ENCODE peak calls at places on chromosomes 1 and 21, in seven cellular contexts. A is fibroblast of lung, T is choroid plexus epithelial cell, M is prostate gland, S is OCI-LY7, N is sigmoid colon, B is WERI-Rb-1. H is an unnamed sample.

GRCh38 chr1:12180315-12180714 is 13.5 kb downstream of the TNFRSF1B start:
- DNase-seq in A (no peak), T (peak), M (no peak), S (no peak), N (peak), B (no peak), H (no peak)

GRCh38 chr1:239538244-239538988 is 152.0 kb downstream of the CHRM3 start:
- DNase-seq in A (peak), T (no peak), M (no peak), S (no peak), N (no peak), B (no peak), H (no peak)

GRCh38 chr1:160400646-160401486 is 502 bp downstream of the VANGL2 start:
- DNase-seq in A (no peak), T (no peak), M (peak), S (peak), N (no peak), B (peak), H (no peak)

GRCh38 chr1:4380564-4381168 is 273.7 kb upstream of the AJAP1 start:
- DNase-seq in A (no peak), T (peak), M (no peak), S (no peak), N (no peak), B (no peak), H (peak)

GRCh38 chr1:209527993-209528392 is 55.5 kb upstream of the CAMK1G start:
- DNase-seq in A (no peak), T (peak), M (no peak), S (no peak), N (no peak), B (no peak), H (peak)

GRCh38 chr1:5880630-5881405 is 111.4 kb downstream of the NPHP4 start:
- DNase-seq in A (no peak), T (no peak), M (no peak), S (no peak), N (no peak), B (no peak), H (no peak)

GRCh38 chr1:164524810-164525209 is 34.2 kb upstream of the PBX1 start:
- DNase-seq in A (peak), T (peak), M (no peak), S (no peak), N (no peak), B (no peak), H (peak)

GRCh38 chr1:116874622-116875277 is 35.0 kb upstream of the PTGFRN start:
- DNase-seq in A (no peak), T (peak), M (no peak), S (no peak), N (no peak), B (no peak), H (peak)

GRCh38 chr1:218408135-218408534 is 63.0 kb downstream of the TGFB2 start:
- DNase-seq in A (no peak), T (no peak), M (no peak), S (no peak), N (no peak), B (no peak), H (no peak)

GRCh38 chr1:156705918-156706646 is 699 bp upstream of the CRABP2 start:
- DNase-seq in A (peak), T (peak), M (peak), S (peak), N (peak), B (peak), H (peak)

GRCh38 chr1:17112496-17113236 is 6.6 kb downstream of the PADI2 start:
- DNase-seq in A (no peak), T (no peak), M (no peak), S (no peak), N (no peak), B (peak), H (no peak)

GRCh38 chr1:48202030-48202752 is 20.3 kb upstream of the SLC5A9 start:
- DNase-seq in A (peak), T (peak), M (peak), S (peak), N (peak), B (peak), H (peak)

GRCh38 chr1:246527402-246528088 is 20.5 kb upstream of the SMYD3 start:
- DNase-seq in A (no peak), T (no peak), M (no peak), S (peak), N (no peak), B (no peak), H (no peak)

GRCh38 chr1:178538192-178538916 is 25.4 kb downstream of the TEX35 start:
- DNase-seq in A (peak), T (peak), M (no peak), S (no peak), N (peak), B (no peak), H (peak)

GRCh38 chr1:38312753-38313152 is 266.2 kb upstream of the POU3F1 start:
- DNase-seq in A (no peak), T (no peak), M (no peak), S (no peak), N (no peak), B (no peak), H (no peak)

GRCh38 chr1:198121058-198121829 is 35.6 kb upstream of the NEK7 start:
- DNase-seq in A (peak), T (peak), M (no peak), S (no peak), N (no peak), B (no peak), H (peak)

GRCh38 chr1:86409416-86410021 is 13.4 kb upstream of the ODF2L start:
- DNase-seq in A (no peak), T (peak), M (no peak), S (no peak), N (no peak), B (no peak), H (peak)

GRCh38 chr1:157073944-157074685 is 25.5 kb downstream of the ETV3L start:
- DNase-seq in A (peak), T (peak), M (peak), S (peak), N (peak), B (peak), H (peak)

GRCh38 chr21:14569868-14570267 is 23.8 kb upstream of the SAMSN1 start:
- DNase-seq in A (no peak), T (no peak), M (no peak), S (no peak), N (no peak), B (no peak), H (no peak)

GRCh38 chr1:29719253-29719652 is 482.9 kb downstream of the PTPRU start:
- DNase-seq in A (no peak), T (peak), M (no peak), S (no peak), N (no peak), B (no peak), H (peak)

GRCh38 chr1:201678264-201679101 is 139.6 kb downstream of the NAV1 start:
- DNase-seq in A (no peak), T (peak), M (no peak), S (no peak), N (no peak), B (peak), H (peak)

GRCh38 chr1:163071381-163072255 is 2.5 kb downstream of the RGS4 start:
- DNase-seq in A (peak), T (peak), M (peak), S (peak), N (peak), B (peak), H (peak)

GRCh38 chr1:245096330-245097066 is 58.3 kb upstream of the KIF26B start:
- DNase-seq in A (no peak), T (no peak), M (no peak), S (no peak), N (no peak), B (no peak), H (no peak)

GRCh38 chr1:66343569-66344325 is 190.2 kb upstream of the SGIP1 start:
- DNase-seq in A (peak), T (no peak), M (no peak), S (no peak), N (no peak), B (peak), H (peak)

GRCh38 chr1:209884249-209884648 is 53.8 kb upstream of the SYT14 start:
- DNase-seq in A (peak), T (peak), M (no peak), S (no peak), N (no peak), B (no peak), H (peak)

GRCh38 chr21:27466175-27466574 is 499.3 kb upstream of the ADAMTS5 start:
- DNase-seq in A (no peak), T (peak), M (no peak), S (no peak), N (no peak), B (no peak), H (no peak)

GRCh38 chr1:80836505-80836904 is 964.2 kb upstream of the ADGRL2 start:
- DNase-seq in A (no peak), T (no peak), M (no peak), S (no peak), N (no peak), B (no peak), H (no peak)

GRCh38 chr1:143611159-143611558 is 360.6 kb downstream of the FAM72C start:
- DNase-seq in A (no peak), T (no peak), M (no peak), S (peak), N (no peak), B (no peak), H (peak)

GRCh38 chr1:27341525-27342252 is at the start of gene SYTL1:
- DNase-seq in A (peak), T (peak), M (peak), S (peak), N (no peak), B (peak), H (peak)

GRCh38 chr1:167077128-167077867 is 12.9 kb downstream of the GPA33 start:
- DNase-seq in A (no peak), T (no peak), M (no peak), S (no peak), N (no peak), B (no peak), H (no peak)

GRCh38 chr1:203072911-203073310 is 12.9 kb downstream of the MYOG start:
- DNase-seq in A (no peak), T (no peak), M (no peak), S (no peak), N (peak), B (no peak), H (peak)

GRCh38 chr1:86356247-86356646 is 39.9 kb downstream of the ODF2L start:
- DNase-seq in A (peak), T (no peak), M (no peak), S (peak), N (no peak), B (no peak), H (no peak)

GRCh38 chr1:59361766-59362165 is 64.9 kb downstream of the FGGY start:
- DNase-seq in A (no peak), T (no peak), M (no peak), S (no peak), N (no peak), B (no peak), H (peak)

GRCh38 chr21:42113926-42114409 is 42.9 kb downstream of the UMODL1 start:
- DNase-seq in A (no peak), T (no peak), M (peak), S (no peak), N (no peak), B (no peak), H (peak)

GRCh38 chr1:114632427-114632826 is 37.4 kb downstream of the DENND2C start:
- DNase-seq in A (no peak), T (no peak), M (no peak), S (no peak), N (no peak), B (no peak), H (no peak)

GRCh38 chr1:97668945-97669344 is 251.9 kb downstream of the DPYD start:
- DNase-seq in A (peak), T (peak), M (no peak), S (no peak), N (no peak), B (peak), H (peak)

GRCh38 chr1:18332626-18333025 is 148.1 kb upstream of the KLHDC7A start:
- DNase-seq in A (no peak), T (no peak), M (no peak), S (no peak), N (no peak), B (no peak), H (no peak)

GRCh38 chr21:45845063-45845789 is 136.3 kb upstream of the COL6A1 start:
- DNase-seq in A (no peak), T (peak), M (no peak), S (no peak), N (peak), B (peak), H (no peak)

GRCh38 chr1:31412732-31413404 is at the start of gene SERINC2:
- DNase-seq in A (no peak), T (no peak), M (peak), S (no peak), N (no peak), B (no peak), H (no peak)

DNA sequence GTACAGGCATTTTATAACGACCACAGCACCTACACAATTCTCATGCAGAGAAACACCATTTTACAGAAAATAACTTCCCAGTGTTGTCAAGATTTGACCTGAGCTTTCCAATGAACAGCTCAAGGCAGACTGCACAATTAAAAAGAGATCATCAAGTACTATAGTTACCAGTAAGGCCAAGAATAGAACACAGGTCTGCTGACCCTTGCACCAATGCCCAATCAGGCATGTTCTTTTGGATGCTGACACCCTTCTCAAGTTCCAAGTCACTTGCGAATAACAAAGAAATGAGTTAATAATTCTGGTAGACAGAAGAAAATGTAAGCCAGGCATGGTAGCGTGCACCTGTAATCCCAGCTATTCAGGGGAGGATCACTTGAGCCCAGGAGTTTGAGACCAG is 101.9 kb downstream of the SLC45A1 start:
- DNase-seq in A (no peak), T (peak), M (no peak), S (no peak), N (no peak), B (no peak), H (no peak)
- H3K4me3 ChIP-seq in A (peak), T (peak), M (peak), S (peak), N (peak), B (no peak), H (no peak)

GRCh38 chr1:172778461-172779455 is 119.9 kb downstream of the FASLG start:
- DNase-seq in A (peak), T (peak), M (no peak), S (peak), N (no peak), B (no peak), H (peak)
- TF ChIP-seq CTCF in A (no peak), T (peak), M (no peak), S (peak), N (no peak), B (no peak), H (peak)

GRCh38 chr1:205456383-205456867 is 580 bp upstream of the BLACAT1 start:
- DNase-seq in A (no peak), T (no peak), M (no peak), S (no peak), N (no peak), B (peak), H (no peak)
- H3K4me3 ChIP-seq in A (no peak), T (no peak), M (no peak), S (no peak), N (no peak), B (peak), H (no peak)

GRCh38 chr1:1273152-1273534 is 511 bp downstream of the UBE2J2 start:
- DNase-seq in A (no peak), T (no peak), M (no peak), S (no peak), N (no peak), B (no peak), H (no peak)
- TF ChIP-seq CTCF in A (no peak), T (no peak), M (no peak), S (no peak), N (no peak), B (no peak), H (no peak)